ENCODE peak calls at places on chromosomes 12 and 14, in nine cellular contexts. J is AG09319; U is foreskin melanocyte; P is stimulated activated CD4-positive, alpha-beta T cell treated with anti-CD3 and anti-CD28 coated beads, Interleukin-2, amount 100 ng/mL, for 48 hours; B is left ventricle myocardium superior; H is lower leg skin; W is lower lobe of right lung; Z is naive thymus-derived CD8-positive, alpha-beta T cell; C is AG09309. V is an unnamed sample.

GRCh38 chr12:121989266-121989950 is 32.3 kb upstream of the BCL7A start:
- DNase-seq in W (no peak), U (no peak), P (no peak), H (no peak), C (no peak), B (no peak), J (no peak), Z (no peak), V (no peak)

GRCh38 chr12:12717586-12718381 is 616 bp downstream of the CDKN1B start:
- DNase-seq in U (peak), H (no peak), W (peak), B (peak), Z (peak), C (no peak), J (no peak), P (no peak), V (no peak)

GRCh38 chr12:13573698-13574321 is 377.3 kb downstream of the EMP1 start:
- DNase-seq in H (no peak), P (no peak), Z (no peak), W (no peak), J (peak), B (no peak), U (peak), C (peak), V (no peak)

GRCh38 chr12:29980304-29980703 is 196.6 kb upstream of the TMTC1 start:
- DNase-seq in Z (no peak), P (no peak), J (no peak), H (no peak), C (no peak), U (no peak), B (no peak), W (no peak), V (no peak)

GRCh38 chr12:124231980-124232653 is 62.8 kb upstream of the RFLNA start:
- DNase-seq in W (peak), H (no peak), P (no peak), Z (no peak), C (no peak), J (no peak), U (no peak), B (no peak), V (no peak)

GRCh38 chr12:100986595-100987547 is 192.3 kb downstream of the ANO4 start:
- DNase-seq in B (no peak), P (no peak), H (no peak), C (peak), U (no peak), J (no peak), W (no peak), Z (no peak), V (no peak)

GRCh38 chr14:52553002-52553670 is 500 bp downstream of the GPR137C start:
- DNase-seq in P (peak), C (no peak), Z (no peak), J (no peak), H (peak), W (peak), B (peak), U (no peak), V (no peak)

GRCh38 chr14:61438497-61438859 is 117.1 kb downstream of the PRKCH start:
- DNase-seq in Z (no peak), J (no peak), P (no peak), W (no peak), B (no peak), H (peak), U (peak), C (no peak), V (no peak)

GRCh38 chr12:14442221-14442881 is 76.9 kb downstream of the ATF7IP start:
- DNase-seq in C (no peak), H (no peak), B (no peak), U (no peak), W (no peak), P (no peak), J (no peak), Z (no peak), V (no peak)

GRCh38 chr14:91835197-91835919 is 32.0 kb downstream of the TC2N start:
- DNase-seq in U (no peak), J (no peak), H (no peak), Z (no peak), C (no peak), W (no peak), P (no peak), B (no peak), V (peak)

GRCh38 chr14:69720912-69721311 is 46.0 kb upstream of the SRSF5 start:
- DNase-seq in P (no peak), C (no peak), Z (no peak), B (no peak), W (no peak), J (no peak), H (no peak), U (no peak), V (no peak)

GRCh38 chr14:68563256-68564131 is 229.4 kb downstream of the ZFP36L1 start:
- DNase-seq in Z (no peak), U (no peak), B (no peak), J (peak), P (no peak), W (no peak), H (no peak), C (no peak), V (no peak)

GRCh38 chr12:22083167-22083566 is 37.1 kb downstream of the CMAS start:
- DNase-seq in C (no peak), U (peak), P (no peak), J (peak), B (no peak), W (no peak), Z (no peak), H (peak), V (no peak)

GRCh38 chr12:89556976-89557375 is 31.1 kb upstream of the POC1B start:
- DNase-seq in B (no peak), U (peak), H (no peak), W (no peak), C (no peak), J (no peak), P (no peak), Z (no peak), V (no peak)

GRCh38 chr14:70654609-70655008 is 12.9 kb downstream of the TTC9 start:
- DNase-seq in C (no peak), J (no peak), B (no peak), H (no peak), U (no peak), Z (no peak), P (no peak), W (no peak), V (no peak)

GRCh38 chr14:101499513-101499912 is 61.8 kb upstream of the DIO3 start:
- DNase-seq in B (no peak), U (no peak), P (no peak), J (no peak), Z (no peak), W (peak), C (no peak), H (no peak), V (no peak)

GRCh38 chr12:106865685-106866084 is 90.0 kb upstream of the TMEM263 start:
- DNase-seq in J (no peak), C (no peak), U (no peak), Z (no peak), P (no peak), W (no peak), H (no peak), B (no peak), V (no peak)

GRCh38 chr12:12441891-12442461 is 85.1 kb downstream of the BORCS5 start:
- DNase-seq in H (no peak), C (no peak), Z (peak), U (no peak), B (no peak), J (no peak), W (no peak), P (no peak), V (peak)

GRCh38 chr12:126286203-126286602 is 1221.0 kb downstream of the AACS start:
- DNase-seq in C (no peak), Z (no peak), W (no peak), U (no peak), B (no peak), J (no peak), P (no peak), H (no peak), V (no peak)

GRCh38 chr14:75469164-75469563 is 41.3 kb downstream of the JDP2 start:
- DNase-seq in C (no peak), B (no peak), Z (no peak), U (no peak), H (no peak), W (no peak), J (no peak), P (no peak), V (no peak)

GRCh38 chr12:34126239-34126641 is 103.9 kb downstream of the ALG10 start:
- DNase-seq in B (no peak), C (no peak), W (no peak), Z (no peak), U (no peak), J (no peak), P (no peak), H (no peak), V (no peak)

GRCh38 chr12:6554990-6555691 is 701 bp downstream of the IFFO1 start:
- DNase-seq in Z (no peak), H (no peak), B (peak), U (no peak), W (no peak), P (no peak), J (no peak), C (no peak), V (no peak)

GRCh38 chr12:113328368-113328889 is 6.5 kb downstream of the SLC8B1 start:
- DNase-seq in C (no peak), P (no peak), Z (no peak), W (no peak), B (no peak), U (no peak), H (no peak), J (no peak), V (no peak)

GRCh38 chr12:113405687-113406086 is 2.0 kb upstream of the SDS start:
- DNase-seq in W (no peak), Z (no peak), C (no peak), J (no peak), P (no peak), U (no peak), B (no peak), H (no peak), V (no peak)

GRCh38 chr12:28512876-28513275 is 322.6 kb downstream of the CCDC91 start:
- DNase-seq in W (no peak), H (no peak), P (no peak), C (no peak), U (no peak), Z (no peak), B (no peak), J (no peak), V (no peak)

GRCh38 chr12:6567824-6568617 is at the start of gene NOP2:
- DNase-seq in C (no peak), H (peak), B (peak), Z (peak), P (peak), U (peak), J (peak), W (peak), V (peak)

V was measured in effector memory CD4-positive, alpha-beta T cell.